ENCODE peak calls at places on chromosome 12, in ten cellular contexts. M is stimulated activated CD4-positive, alpha-beta T cell treated with anti-CD3 and anti-CD28 coated beads, Interleukin-2, amount 100 ng/mL, for 24 hours; G is bronchial epithelial cell; R is substantia nigra; Z is M059J; J is 8988T; W is SW 1271; L is A549; D is astrocyte; S is activated T-cell treated with anti-CD3 and anti-CD28 coated beads, Interleukin-2, amount 50 U/mL, for 72 hours. H is an unnamed sample.

GRCh38 chr12:25501565-25501964 is 51.5 kb downstream of the LMNTD1 start:
- DNase-seq in M (no peak), G (no peak), R (no peak), Z (peak), J (no peak), W (no peak), L (no peak), D (peak), S (no peak), H (no peak)

GRCh38 chr12:24791622-24792021 is 157.3 kb downstream of the BCAT1 start:
- DNase-seq in M (no peak), G (no peak), R (no peak), Z (no peak), J (no peak), W (no peak), L (no peak), D (no peak), S (no peak), H (no peak)

GRCh38 chr12:121996945-121997612 is 24.6 kb upstream of the BCL7A start:
- DNase-seq in M (no peak), G (peak), R (no peak), Z (peak), J (no peak), W (no peak), L (no peak), D (no peak), S (no peak), H (no peak)

GRCh38 chr12:94041833-94042232 is 106.5 kb upstream of the PLXNC1 start:
- DNase-seq in M (no peak), G (no peak), R (no peak), Z (no peak), J (no peak), W (no peak), L (no peak), D (no peak), S (no peak), H (no peak)

GRCh38 chr12:118375348-118375747 is 1.0 kb upstream of the SUDS3 start:
- DNase-seq in M (no peak), G (no peak), R (no peak), Z (no peak), J (no peak), W (no peak), L (no peak), D (no peak), S (no peak), H (no peak)

GRCh38 chr12:88391556-88391955 is 188.7 kb downstream of the KITLG start:
- DNase-seq in M (no peak), G (peak), R (no peak), Z (peak), J (no peak), W (no peak), L (peak), D (peak), S (no peak), H (no peak)

GRCh38 chr12:4086481-4086880 is 187.1 kb upstream of the CCND2 start:
- DNase-seq in M (no peak), G (no peak), R (no peak), Z (no peak), J (no peak), W (no peak), L (no peak), D (no peak), S (no peak), H (no peak)

GRCh38 chr12:106527356-106527755 is 55.4 kb upstream of the RFX4 start:
- DNase-seq in M (no peak), G (peak), R (no peak), Z (peak), J (no peak), W (peak), L (no peak), D (peak), S (no peak), H (no peak)

GRCh38 chr12:12919666-12920435 is 28.5 kb downstream of the GPRC5A start:
- DNase-seq in M (no peak), G (no peak), R (no peak), Z (no peak), J (no peak), W (no peak), L (no peak), D (no peak), S (no peak), H (no peak)

GRCh38 chr12:122116707-122117535 is 38.4 kb downstream of the MLXIP start:
- DNase-seq in M (no peak), G (no peak), R (peak), Z (no peak), J (peak), W (no peak), L (no peak), D (no peak), S (no peak), H (no peak)

GRCh38 chr12:101824831-101825230 is 5.9 kb downstream of the GNPTAB start:
- DNase-seq in M (no peak), G (no peak), R (no peak), Z (no peak), J (no peak), W (no peak), L (no peak), D (no peak), S (no peak), H (no peak)

GRCh38 chr12:75784591-75784990 is 247.0 kb downstream of the PHLDA1 start:
- DNase-seq in M (no peak), G (no peak), R (peak), Z (peak), J (no peak), W (peak), L (no peak), D (no peak), S (no peak), H (no peak)

GRCh38 chr12:108193922-108194321 is 64.8 kb downstream of the WSCD2 start:
- DNase-seq in M (peak), G (peak), R (peak), Z (peak), J (peak), W (peak), L (peak), D (no peak), S (peak), H (peak)

GRCh38 chr12:2856901-2857495 is at the start of gene TEX52:
- DNase-seq in M (no peak), G (no peak), R (no peak), Z (peak), J (no peak), W (no peak), L (no peak), D (no peak), S (no peak), H (no peak)

GRCh38 chr12:70120970-70121369 is 122.3 kb upstream of the CNOT2 start:
- DNase-seq in M (no peak), G (no peak), R (no peak), Z (no peak), J (no peak), W (no peak), L (no peak), D (no peak), S (no peak), H (no peak)

GRCh38 chr12:116759783-116760581 is 21.9 kb downstream of the RNFT2 start:
- DNase-seq in M (peak), G (no peak), R (no peak), Z (no peak), J (no peak), W (no peak), L (no peak), D (no peak), S (peak), H (peak)

GRCh38 chr12:15720299-15720698 is 68.9 kb downstream of the EPS8 start:
- DNase-seq in M (no peak), G (no peak), R (no peak), Z (peak), J (no peak), W (no peak), L (no peak), D (no peak), S (no peak), H (no peak)

GRCh38 chr12:52832451-52832850 is 1.7 kb downstream of the KRT79 start:
- DNase-seq in M (no peak), G (no peak), R (no peak), Z (no peak), J (no peak), W (no peak), L (no peak), D (no peak), S (no peak), H (no peak)

GRCh38 chr12:96883571-96883970 is 23.5 kb upstream of the NEDD1 start:
- DNase-seq in M (no peak), G (peak), R (no peak), Z (peak), J (no peak), W (no peak), L (no peak), D (peak), S (no peak), H (no peak)

GRCh38 chr12:103799504-103800251 is 41.4 kb downstream of the NT5DC3 start:
- DNase-seq in M (no peak), G (peak), R (no peak), Z (peak), J (no peak), W (peak), L (peak), D (peak), S (no peak), H (no peak)

GRCh38 chr12:121861549-121862254 is 3.0 kb upstream of the HPD start:
- DNase-seq in M (no peak), G (no peak), R (no peak), Z (peak), J (no peak), W (no peak), L (no peak), D (peak), S (no peak), H (no peak)

GRCh38 chr12:88638388-88638787 is 58.1 kb upstream of the KITLG start:
- DNase-seq in M (no peak), G (no peak), R (no peak), Z (no peak), J (no peak), W (no peak), L (no peak), D (no peak), S (no peak), H (no peak)

GRCh38 chr12:66863276-66863675 is 184.4 kb upstream of the GRIP1 start:
- DNase-seq in M (no peak), G (peak), R (no peak), Z (no peak), J (no peak), W (no peak), L (no peak), D (no peak), S (no peak), H (no peak)

H was measured in activated naive CD8-positive, alpha-beta T cell treated with anti-CD3 and anti-CD28 coated beads, Interleukin-2, amount 50 U/mL, for 24 hours.